ENCODE peak calls at places on chromosomes 3 and 15, in seven cellular contexts. G is stimulated activated CD4-positive, alpha-beta T cell treated with anti-CD3 and anti-CD28 coated beads, Interleukin-4, amount 100 ng/mL, for 48 hours; E is non-pigmented ciliary epithelial cell; Q is fibroblast of mammary gland; S is brain microvascular endothelial cell; P is GM23248; B is nephron progenitor cell. L is an unnamed sample.
A peak's percentile ranks its signal among the peaks of the same experiment; 100 is the strongest.

GRCh38 chr3:186255703-186256331 is 106.2 kb downstream of the DGKG start:
- DNase-seq in G (peak; percentile 35), E (no peak), Q (no peak), S (no peak), P (no peak), B (peak; percentile 39), L (no peak)

GRCh38 chr3:143037867-143038266 is 36.5 kb downstream of the U2SURP start:
- DNase-seq in G (no peak), E (no peak), Q (peak; percentile 6), S (no peak), P (peak; percentile 18), B (no peak), L (no peak)

GRCh38 chr15:95644476-95644875 is 686.0 kb upstream of the NR2F2 start:
- DNase-seq in G (no peak), E (no peak), Q (peak; percentile 18), S (no peak), P (peak; percentile 5), B (no peak), L (no peak)

GRCh38 chr3:124699686-124700396 is 30.4 kb upstream of the UMPS start:
- DNase-seq in G (no peak), E (no peak), Q (no peak), S (no peak), P (no peak), B (no peak), L (no peak)

GRCh38 chr3:149085828-149086231 is 503 bp downstream of the HLTF start:
- DNase-seq in G (no peak), E (no peak), Q (peak; percentile 42), S (peak; percentile 28), P (peak; percentile 63), B (no peak), L (peak; percentile 42)

GRCh38 chr3:174377096-174377495 is 482.0 kb upstream of the NAALADL2 start:
- DNase-seq in G (no peak), E (no peak), Q (no peak), S (no peak), P (no peak), B (no peak), L (no peak)

GRCh38 chr15:73387507-73388255 is 18.9 kb upstream of the HCN4 start:
- DNase-seq in G (no peak), E (peak; percentile 6), Q (peak; percentile 70), S (peak; percentile 21), P (peak; percentile 59), B (no peak), L (no peak)

GRCh38 chr15:39365873-39366272 is 215.0 kb upstream of the THBS1 start:
- DNase-seq in G (no peak), E (no peak), Q (no peak), S (no peak), P (no peak), B (no peak), L (no peak)

GRCh38 chr3:33577173-33577572 is 137.0 kb upstream of the UBP1 start:
- DNase-seq in G (no peak), E (no peak), Q (no peak), S (no peak), P (no peak), B (no peak), L (no peak)

GRCh38 chr3:73437828-73438227 is 186.9 kb downstream of the PDZRN3 start:
- DNase-seq in G (no peak), E (no peak), Q (no peak), S (no peak), P (peak; percentile 35), B (no peak), L (no peak)

GRCh38 chr3:141373768-141374526 is 5.6 kb downstream of the ZBTB38 start:
- DNase-seq in G (no peak), E (no peak), Q (peak; percentile 54), S (peak; percentile 37), P (peak; percentile 49), B (no peak), L (no peak)

GRCh38 chr3:196317702-196318467 is at the start of gene DYNLT2B:
- DNase-seq in G (peak; percentile 73), E (peak; percentile 41), Q (peak; percentile 81), S (peak; percentile 81), P (peak; percentile 97), B (peak; percentile 91), L (peak; percentile 98)

GRCh38 chr15:74203914-74204431 is 1.4 kb upstream of the STRA6 start:
- DNase-seq in G (no peak), E (no peak), Q (peak; percentile 72), S (peak; percentile 74), P (peak; percentile 59), B (peak; percentile 44), L (no peak)

GRCh38 chr3:32850636-32851035 is 32.8 kb downstream of the TRIM71 start:
- DNase-seq in G (no peak), E (no peak), Q (no peak), S (no peak), P (no peak), B (no peak), L (no peak)

GRCh38 chr3:184543848-184544512 is 17.6 kb upstream of the EPHB3 start:
- DNase-seq in G (peak; percentile 66), E (peak; percentile 34), Q (peak; percentile 84), S (peak; percentile 83), P (peak; percentile 87), B (peak; percentile 82), L (peak; percentile 78)

GRCh38 chr3:187398955-187399354 is 30.8 kb downstream of the RTP4 start:
- DNase-seq in G (no peak), E (no peak), Q (no peak), S (no peak), P (no peak), B (no peak), L (no peak)

GRCh38 chr15:77992356-77993222 is 84.9 kb downstream of the TBC1D2B start:
- DNase-seq in G (no peak), E (no peak), Q (no peak), S (no peak), P (no peak), B (no peak), L (no peak)

L was measured in hepatic stellate cell.